ENCODE peak calls at places on chromosome 14, in seven cellular contexts. S is Peyer's patch, E is uterus, P is HCT116, J is A549, R is body of pancreas, X is transverse colon. V is an unnamed sample.

GRCh38 chr14:20400965-20401593 is 12.2 kb downstream of the TEP1 start:
- DNase-seq in P (peak; percentile 74), J (peak; percentile 18), S (no peak), E (no peak), R (no peak), X (no peak), V (no peak)

GRCh38 chr14:52327374-52328226 is 13.5 kb downstream of the PTGER2 start:
- DNase-seq in X (no peak), R (no peak), P (no peak), S (no peak), J (no peak), E (no peak), V (no peak)

GRCh38 chr14:34424488-34424887 is 37.6 kb downstream of the SPTSSA start:
- DNase-seq in S (no peak), P (no peak), X (no peak), J (no peak), E (no peak), R (no peak), V (no peak)

GRCh38 chr14:103629503-103630121 is 601 bp downstream of the KLC1 start:
- DNase-seq in P (no peak), S (peak; percentile 77), R (peak; percentile 56), X (peak; percentile 58), E (peak; percentile 56), J (peak; percentile 43), V (peak; percentile 28)

GRCh38 chr14:55718551-55718950 is 138.5 kb downstream of the KTN1 start:
- DNase-seq in X (no peak), J (no peak), P (no peak), S (no peak), R (no peak), E (no peak), V (no peak)

GRCh38 chr14:20478915-20479314 is 9.7 kb downstream of the PNP start:
- DNase-seq in P (no peak), S (no peak), R (no peak), J (no peak), X (no peak), E (no peak), V (no peak)

GRCh38 chr14:51554953-51555352 is 96.8 kb upstream of the FRMD6 start:
- DNase-seq in X (no peak), S (no peak), E (no peak), R (no peak), J (no peak), P (no peak), V (no peak)

GRCh38 chr14:70052990-70053389 is 135.8 kb downstream of the SLC8A3 start:
- DNase-seq in S (no peak), E (no peak), P (no peak), J (no peak), R (peak; percentile 43), X (no peak), V (no peak)

GRCh38 chr14:22955702-22956575 is 951 bp downstream of the HAUS4 start:
- DNase-seq in R (no peak), S (no peak), E (no peak), P (no peak), J (no peak), X (no peak), V (no peak)

GRCh38 chr14:64279719-64280668 is 14.2 kb downstream of the ESR2 start:
- DNase-seq in E (no peak), S (no peak), R (no peak), P (no peak), J (no peak), X (no peak), V (no peak)

GRCh38 chr14:101687756-101688546 is 73.6 kb upstream of the PPP2R5C start:
- DNase-seq in P (no peak), X (no peak), R (no peak), E (no peak), J (no peak), S (no peak), V (no peak)

GRCh38 chr14:87073880-87074570 is 919.0 kb downstream of the GALC start:
- DNase-seq in P (no peak), R (no peak), S (no peak), J (no peak), X (no peak), E (no peak), V (no peak)

GRCh38 chr14:75537071-75537470 is 14.8 kb downstream of the BATF start:
- DNase-seq in P (no peak), X (no peak), E (no peak), J (no peak), R (no peak), S (no peak), V (no peak)

GRCh38 chr14:99342906-99343305 is 70.9 kb upstream of the BCL11B start:
- DNase-seq in P (no peak), R (no peak), J (no peak), E (no peak), X (no peak), S (no peak), V (no peak)

GRCh38 chr14:34368115-34368970 is 93.7 kb downstream of the SPTSSA start:
- DNase-seq in S (no peak), E (no peak), P (no peak), R (no peak), X (peak; percentile 38), J (no peak), V (no peak)

DNA sequence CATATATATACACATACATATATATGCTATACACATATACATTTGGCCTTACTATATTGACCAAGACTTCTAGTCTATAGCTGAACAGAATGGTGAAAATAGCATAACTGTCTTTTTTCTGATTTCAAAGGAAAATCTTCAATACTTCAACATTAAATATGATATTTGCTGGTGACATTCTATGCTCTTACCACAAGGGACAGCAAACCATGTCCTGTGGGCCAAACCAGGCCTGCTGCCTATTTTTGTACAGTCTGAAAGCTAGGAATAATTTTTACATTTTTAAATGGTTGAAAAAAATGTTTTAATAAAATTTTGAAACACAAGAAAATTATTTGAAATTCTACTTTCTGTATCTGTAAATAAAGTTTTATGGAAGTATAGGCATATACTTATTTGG is 63.6 kb downstream of the EML5 start:
- DNase-seq in J (peak; percentile 13), R (no peak), E (no peak), S (no peak), X (no peak), P (no peak), V (no peak)
- TF ChIP-seq CTCF in J (no peak), R (no peak), E (no peak), S (no peak), X (no peak), P (peak; percentile 56), V (no peak)

DNA sequence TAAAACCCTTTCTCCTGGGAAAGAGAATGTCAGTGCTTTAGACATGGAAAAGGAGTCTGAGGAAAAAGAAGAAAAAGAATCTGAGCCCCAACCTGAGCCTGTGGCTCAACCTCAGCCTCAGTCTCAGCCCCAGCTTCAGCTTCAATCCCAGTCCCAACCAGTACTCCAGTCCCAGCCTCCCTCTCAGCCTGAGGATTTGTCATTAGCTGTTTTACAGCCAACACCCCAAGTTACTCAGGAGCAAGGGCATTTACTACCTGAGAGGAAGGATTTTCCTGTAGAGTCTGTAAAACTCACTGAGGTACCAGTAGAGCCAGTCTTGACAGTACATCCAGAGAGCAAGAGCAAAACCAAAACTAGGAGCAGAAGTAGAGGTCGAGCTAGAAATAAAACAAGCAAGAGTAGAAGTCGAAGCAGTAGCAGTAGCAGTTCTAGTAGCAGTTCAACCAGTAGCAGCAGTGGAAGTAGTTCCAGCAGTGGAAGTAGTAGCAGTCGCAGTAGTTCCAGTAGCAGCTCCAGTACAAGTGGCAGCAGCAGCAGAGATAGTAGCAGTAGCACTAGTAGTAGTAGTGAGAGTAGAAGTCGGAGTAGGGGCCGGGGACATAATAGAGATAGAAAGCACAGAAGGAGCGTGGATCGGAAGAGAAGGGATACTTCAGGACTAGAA is 6.1 kb downstream of the PNN start:
- DNase-seq in R (no peak), X (no peak), E (no peak), P (no peak), J (no peak), S (no peak), V (no peak)
- TF ChIP-seq POLR2A in R (no peak), X (no peak), E (no peak), P (no peak), J (no peak), S (no peak), V (no peak)

GRCh38 chr14:73753887-73754880 is 40.0 kb upstream of the PNMA1 start:
- DNase-seq in X (peak; percentile 70), E (no peak), J (no peak), P (no peak), S (no peak), R (no peak), V (no peak)
- H3K4me1 ChIP-seq in X (peaks cover 96% of the 10 kb centered on the region), E (peaks cover 69% of the 10 kb centered on the region), J (peaks cover 91% of the 10 kb centered on the region), P (peaks cover 45% of the 10 kb centered on the region), S (peaks cover 94% of the 10 kb centered on the region), R (peaks cover 95% of the 10 kb centered on the region), V (peaks cover 85% of the 10 kb centered on the region)

GRCh38 chr14:82113007-82113406 is 579.4 kb upstream of the SEL1L start:
- DNase-seq in S (no peak), P (no peak), R (no peak), X (no peak), J (no peak), E (no peak), V (no peak)

GRCh38 chr14:82112210-82112839 is 578.7 kb upstream of the SEL1L start:
- DNase-seq in E (no peak), S (no peak), J (no peak), X (no peak), P (no peak), R (no peak), V (no peak)

DNA sequence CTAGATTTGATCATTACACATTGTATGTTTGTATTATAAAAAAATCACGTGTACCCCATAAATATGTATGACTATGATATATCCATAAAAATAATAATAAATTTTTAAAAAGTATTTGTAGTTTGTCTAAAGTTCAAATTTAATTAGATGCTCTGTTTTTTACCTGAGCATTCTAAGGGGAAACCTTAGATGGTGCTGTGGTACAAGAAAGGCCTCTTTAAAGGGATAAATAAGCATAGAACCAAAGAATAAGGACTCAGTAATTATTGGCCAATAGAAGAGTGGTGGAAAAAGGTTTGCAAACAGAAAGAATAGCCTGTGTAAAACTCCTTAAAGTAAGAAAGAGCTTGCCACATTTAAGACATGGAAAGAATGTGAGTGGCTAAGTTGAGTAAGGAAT is 580.1 kb upstream of the SEL1L start:
- DNase-seq in P (no peak), R (no peak), X (no peak), J (no peak), E (no peak), S (no peak), V (no peak)
- TF ChIP-seq CTCF in P (no peak), R (no peak), X (no peak), J (no peak), E (no peak), S (no peak), V (no peak)